ENCODE peak calls at places on chromosome 2, in four cellular contexts. S is stimulated activated CD4-positive, alpha-beta T cell treated with anti-CD3 and anti-CD28 coated beads, Interleukin-2, amount 100 ng/mL, for 48 hours; H is fibroblast of the conjunctiva; M is lower lobe of right lung. J is an unnamed sample.

GRCh38 chr2:204015118-204015842 is 78.7 kb downstream of the ICOS start:
- DNase-seq in H (no peak), S (no peak), M (no peak), J (no peak)

GRCh38 chr2:73232471-73233153 is 427 bp downstream of the PRADC1 start:
- DNase-seq in S (no peak), H (no peak), M (no peak), J (no peak)

GRCh38 chr2:240355001-240355891 is 80.2 kb upstream of the GPC1 start:
- DNase-seq in M (peak), H (peak), S (no peak), J (no peak)

GRCh38 chr2:28366496-28367282 is 26.0 kb upstream of the FOSL2 start:
- DNase-seq in H (no peak), S (no peak), M (no peak), J (no peak)

GRCh38 chr2:238338710-238339394 is 18.5 kb downstream of the TRAF3IP1 start:
- DNase-seq in S (no peak), H (no peak), M (no peak), J (no peak)

GRCh38 chr2:159797468-159798375 is at the start of gene CD302:
- DNase-seq in H (no peak), S (peak), M (peak), J (peak)

GRCh38 chr2:141806090-141806489 is 324.7 kb downstream of the LRP1B start:
- DNase-seq in H (no peak), S (no peak), M (no peak), J (no peak)

GRCh38 chr2:229392214-229392613 is 121.1 kb upstream of the PID1 start:
- DNase-seq in M (no peak), H (no peak), S (no peak), J (no peak)

GRCh38 chr2:66428986-66429612 is 5.8 kb upstream of the MEIS1 start:
- DNase-seq in M (no peak), H (peak), S (no peak), J (no peak)

GRCh38 chr2:73257425-73258125 is 23.5 kb downstream of the CCT7 start:
- DNase-seq in S (no peak), M (peak), H (no peak), J (no peak)

GRCh38 chr2:21381421-21381820 is 257.7 kb downstream of the TDRD15 start:
- DNase-seq in H (no peak), M (no peak), S (no peak), J (no peak)

GRCh38 chr2:30439879-30440278 is 7.2 kb upstream of the LCLAT1 start:
- DNase-seq in S (no peak), H (no peak), M (no peak), J (no peak)

GRCh38 chr2:98108110-98108509 is 21.1 kb downstream of the VWA3B start:
- DNase-seq in H (no peak), S (no peak), M (no peak), J (no peak)

GRCh38 chr2:232420463-232421188 is 14.0 kb downstream of the ALPG start:
- DNase-seq in S (no peak), H (no peak), M (peak), J (no peak)

GRCh38 chr2:240972636-240973521 is 25.5 kb upstream of the SNED1 start:
- DNase-seq in S (no peak), H (peak), M (peak), J (no peak)

GRCh38 chr2:88451647-88452150 is 794 bp downstream of the FOXI3 start:
- DNase-seq in H (no peak), M (no peak), S (no peak), J (no peak)

GRCh38 chr2:71566271-71566858 is 113.0 kb downstream of the DYSF start:
- DNase-seq in M (no peak), S (no peak), H (no peak), J (no peak)

GRCh38 chr2:202965810-202966454 is 48.7 kb upstream of the NBEAL1 start:
- DNase-seq in H (peak), M (no peak), S (peak), J (no peak)

GRCh38 chr2:58291726-58292430 is 50.8 kb upstream of the FANCL start:
- DNase-seq in M (no peak), H (no peak), S (no peak), J (no peak)

GRCh38 chr2:167134381-167135072 is 246.2 kb downstream of the XIRP2 start:
- DNase-seq in H (peak), M (no peak), S (no peak), J (no peak)

GRCh38 chr2:50648031-50648430 is 383.9 kb downstream of the NRXN1 start:
- DNase-seq in M (no peak), S (no peak), H (no peak), J (no peak)

GRCh38 chr2:190679813-190680591 is 31.1 kb downstream of the NAB1 start:
- DNase-seq in M (peak), H (peak), S (peak), J (no peak)

GRCh38 chr2:15749460-15750432 is 158.1 kb downstream of the DDX1 start:
- DNase-seq in S (no peak), M (no peak), H (no peak), J (no peak)

GRCh38 chr2:173851256-173851655 is 113.9 kb downstream of the SP3 start:
- DNase-seq in S (no peak), M (no peak), H (no peak), J (no peak)

GRCh38 chr2:78993518-78994148 is 31.9 kb upstream of the REG3G start:
- DNase-seq in H (no peak), M (no peak), S (no peak), J (no peak)

GRCh38 chr2:47265751-47266231 is 110.7 kb upstream of the STPG4 start:
- DNase-seq in S (no peak), H (no peak), M (no peak), J (no peak)

GRCh38 chr2:12052771-12053170 is 306.3 kb downstream of the LPIN1 start:
- DNase-seq in M (no peak), H (no peak), S (no peak), J (no peak)

GRCh38 chr2:8337321-8337720 is 344.5 kb upstream of the ID2 start:
- DNase-seq in S (peak), M (no peak), H (no peak), J (no peak)

GRCh38 chr2:232315049-232315922 is 63.3 kb upstream of the ALPP start:
- DNase-seq in H (no peak), M (peak), S (peak), J (no peak)

GRCh38 chr2:180474716-180475115 is 467.6 kb upstream of the CWC22 start:
- DNase-seq in M (no peak), H (no peak), S (no peak), J (no peak)

GRCh38 chr2:241896746-241897201 is 27.2 kb downstream of the RTP5 start:
- DNase-seq in S (no peak), H (no peak), M (no peak), J (no peak)

GRCh38 chr2:66995636-66996035 is 401.5 kb upstream of the ETAA1 start:
- DNase-seq in M (no peak), S (no peak), H (no peak), J (no peak)

GRCh38 chr2:113212245-113213060 is 38.7 kb downstream of the PSD4 start:
- DNase-seq in H (no peak), S (no peak), M (no peak), J (no peak)

GRCh38 chr2:232876071-232876977 is 6.3 kb downstream of the SNORC start:
- DNase-seq in S (no peak), H (no peak), M (no peak), J (no peak)

GRCh38 chr2:213764849-213765248 is 480.6 kb downstream of the SPAG16 start:
- DNase-seq in M (no peak), H (no peak), S (no peak), J (no peak)

J was measured in RWPE2.